ENCODE peak calls at places on chromosomes 13 and 19, in seven cellular contexts. One of them, this sample, is unnamed.

GRCh38 chr13:71828564-71828963 is 38.4 kb downstream of the DACH1 start:
- DNase-seq in naive thymus-derived CD8-positive, alpha-beta T cell: no peak
- DNase-seq in upper lobe of right lung: no peak
- DNase-seq in fibroblast of gingiva: no peak
- DNase-seq in naive thymus-derived CD4-positive, alpha-beta T cell: no peak
- DNase-seq in RKO: no peak
- DNase-seq in adipocyte: no peak
- DNase-seq in this sample: no peak

GRCh38 chr13:76663941-76664340 is 222.3 kb downstream of the KCTD12 start:
- DNase-seq in naive thymus-derived CD8-positive, alpha-beta T cell: no peak
- DNase-seq in upper lobe of right lung: no peak
- DNase-seq in fibroblast of gingiva: peak; percentile 49
- DNase-seq in naive thymus-derived CD4-positive, alpha-beta T cell: no peak
- DNase-seq in RKO: no peak
- DNase-seq in adipocyte: peak; percentile 71
- DNase-seq in this sample: no peak

GRCh38 chr13:30565658-30566057 is 52.1 kb upstream of the USPL1 start:
- DNase-seq in naive thymus-derived CD8-positive, alpha-beta T cell: no peak
- DNase-seq in upper lobe of right lung: no peak
- DNase-seq in fibroblast of gingiva: no peak
- DNase-seq in naive thymus-derived CD4-positive, alpha-beta T cell: no peak
- DNase-seq in RKO: no peak
- DNase-seq in adipocyte: no peak
- DNase-seq in this sample: no peak

GRCh38 chr13:24215007-24215633 is 54.6 kb downstream of the SPATA13 start:
- DNase-seq in naive thymus-derived CD8-positive, alpha-beta T cell: no peak
- DNase-seq in upper lobe of right lung: no peak
- DNase-seq in fibroblast of gingiva: no peak
- DNase-seq in naive thymus-derived CD4-positive, alpha-beta T cell: no peak
- DNase-seq in RKO: no peak
- DNase-seq in adipocyte: no peak
- DNase-seq in this sample: no peak

GRCh38 chr19:38846097-38846496 is 3.7 kb downstream of the HNRNPL start:
- DNase-seq in naive thymus-derived CD8-positive, alpha-beta T cell: no peak
- DNase-seq in upper lobe of right lung: no peak
- DNase-seq in fibroblast of gingiva: no peak
- DNase-seq in naive thymus-derived CD4-positive, alpha-beta T cell: no peak
- DNase-seq in RKO: no peak
- DNase-seq in adipocyte: no peak
- DNase-seq in this sample: no peak

GRCh38 chr13:72255908-72256307 is 388.9 kb upstream of the DACH1 start:
- DNase-seq in naive thymus-derived CD8-positive, alpha-beta T cell: no peak
- DNase-seq in upper lobe of right lung: no peak
- DNase-seq in fibroblast of gingiva: peak; percentile 21
- DNase-seq in naive thymus-derived CD4-positive, alpha-beta T cell: no peak
- DNase-seq in RKO: peak; percentile 73
- DNase-seq in adipocyte: peak; percentile 32
- DNase-seq in this sample: peak; percentile 49

GRCh38 chr19:51158474-51159129 is 16.5 kb downstream of the SIGLEC7 start:
- DNase-seq in naive thymus-derived CD8-positive, alpha-beta T cell: peak; percentile 70
- DNase-seq in upper lobe of right lung: no peak
- DNase-seq in fibroblast of gingiva: no peak
- DNase-seq in naive thymus-derived CD4-positive, alpha-beta T cell: peak; percentile 21
- DNase-seq in RKO: peak; percentile 24
- DNase-seq in adipocyte: peak; percentile 9
- DNase-seq in this sample: no peak

GRCh38 chr19:5534787-5535586 is 32.8 kb downstream of the TINCR start:
- DNase-seq in naive thymus-derived CD8-positive, alpha-beta T cell: no peak
- DNase-seq in upper lobe of right lung: no peak
- DNase-seq in fibroblast of gingiva: no peak
- DNase-seq in naive thymus-derived CD4-positive, alpha-beta T cell: no peak
- DNase-seq in RKO: peak; percentile 22
- DNase-seq in adipocyte: no peak
- DNase-seq in this sample: no peak

GRCh38 chr13:74629985-74630384 is 495.8 kb upstream of the KLF12 start:
- DNase-seq in naive thymus-derived CD8-positive, alpha-beta T cell: no peak
- DNase-seq in upper lobe of right lung: no peak
- DNase-seq in fibroblast of gingiva: peak; percentile 3
- DNase-seq in naive thymus-derived CD4-positive, alpha-beta T cell: no peak
- DNase-seq in RKO: no peak
- DNase-seq in adipocyte: no peak
- DNase-seq in this sample: no peak

GRCh38 chr13:69331245-69331644 is 776.4 kb upstream of the ATXN8OS start:
- DNase-seq in naive thymus-derived CD8-positive, alpha-beta T cell: no peak
- DNase-seq in upper lobe of right lung: no peak
- DNase-seq in fibroblast of gingiva: no peak
- DNase-seq in naive thymus-derived CD4-positive, alpha-beta T cell: no peak
- DNase-seq in RKO: peak; percentile 9
- DNase-seq in adipocyte: no peak
- DNase-seq in this sample: no peak

GRCh38 chr13:28423010-28423409 is 71.9 kb downstream of the FLT1 start:
- DNase-seq in naive thymus-derived CD8-positive, alpha-beta T cell: no peak
- DNase-seq in upper lobe of right lung: peak; percentile 77
- DNase-seq in fibroblast of gingiva: no peak
- DNase-seq in naive thymus-derived CD4-positive, alpha-beta T cell: no peak
- DNase-seq in RKO: no peak
- DNase-seq in adipocyte: no peak
- DNase-seq in this sample: no peak

GRCh38 chr19:42349378-42350107 is 24.1 kb downstream of the MEGF8 start:
- DNase-seq in naive thymus-derived CD8-positive, alpha-beta T cell: no peak
- DNase-seq in upper lobe of right lung: no peak
- DNase-seq in fibroblast of gingiva: no peak
- DNase-seq in naive thymus-derived CD4-positive, alpha-beta T cell: no peak
- DNase-seq in RKO: no peak
- DNase-seq in adipocyte: no peak
- DNase-seq in this sample: no peak

GRCh38 chr19:39166571-39167391 is 30.0 kb upstream of the NCCRP1 start:
- DNase-seq in naive thymus-derived CD8-positive, alpha-beta T cell: no peak
- DNase-seq in upper lobe of right lung: peak; percentile 95
- DNase-seq in fibroblast of gingiva: no peak
- DNase-seq in naive thymus-derived CD4-positive, alpha-beta T cell: no peak
- DNase-seq in RKO: no peak
- DNase-seq in adipocyte: no peak
- DNase-seq in this sample: no peak

GRCh38 chr19:40282920-40283319 is 2.2 kb downstream of the AKT2 start:
- DNase-seq in naive thymus-derived CD8-positive, alpha-beta T cell: no peak
- DNase-seq in upper lobe of right lung: no peak
- DNase-seq in fibroblast of gingiva: peak; percentile 52
- DNase-seq in naive thymus-derived CD4-positive, alpha-beta T cell: no peak
- DNase-seq in RKO: no peak
- DNase-seq in adipocyte: peak; percentile 45
- DNase-seq in this sample: no peak

GRCh38 chr13:99421758-99422555 is 79.3 kb upstream of the TM9SF2 start:
- DNase-seq in naive thymus-derived CD8-positive, alpha-beta T cell: no peak
- DNase-seq in upper lobe of right lung: peak; percentile 30
- DNase-seq in fibroblast of gingiva: no peak
- DNase-seq in naive thymus-derived CD4-positive, alpha-beta T cell: no peak
- DNase-seq in RKO: no peak
- DNase-seq in adipocyte: no peak
- DNase-seq in this sample: no peak

GRCh38 chr13:44932850-44933251 is 56.4 kb downstream of the NUFIP1 start:
- DNase-seq in naive thymus-derived CD8-positive, alpha-beta T cell: no peak
- DNase-seq in upper lobe of right lung: no peak
- DNase-seq in fibroblast of gingiva: no peak
- DNase-seq in naive thymus-derived CD4-positive, alpha-beta T cell: no peak
- DNase-seq in RKO: no peak
- DNase-seq in adipocyte: no peak
- DNase-seq in this sample: no peak

GRCh38 chr13:48318714-48319457 is 15.3 kb downstream of the RB1 start:
- DNase-seq in naive thymus-derived CD8-positive, alpha-beta T cell: peak; percentile 9
- DNase-seq in upper lobe of right lung: peak; percentile 71
- DNase-seq in fibroblast of gingiva: no peak
- DNase-seq in naive thymus-derived CD4-positive, alpha-beta T cell: no peak
- DNase-seq in RKO: no peak
- DNase-seq in adipocyte: no peak
- DNase-seq in this sample: no peak

GRCh38 chr19:46426035-46426505 is 2.7 kb downstream of the PNMA8C start:
- DNase-seq in naive thymus-derived CD8-positive, alpha-beta T cell: no peak
- DNase-seq in upper lobe of right lung: no peak
- DNase-seq in fibroblast of gingiva: no peak
- DNase-seq in naive thymus-derived CD4-positive, alpha-beta T cell: no peak
- DNase-seq in RKO: no peak
- DNase-seq in adipocyte: no peak
- DNase-seq in this sample: no peak

GRCh38 chr13:32878172-32878571 is 138.1 kb upstream of the KL start:
- DNase-seq in naive thymus-derived CD8-positive, alpha-beta T cell: no peak
- DNase-seq in upper lobe of right lung: no peak
- DNase-seq in fibroblast of gingiva: no peak
- DNase-seq in naive thymus-derived CD4-positive, alpha-beta T cell: no peak
- DNase-seq in RKO: peak; percentile 22
- DNase-seq in adipocyte: no peak
- DNase-seq in this sample: no peak

GRCh38 chr19:15432018-15432494 is 13.3 kb upstream of the AKAP8L start:
- DNase-seq in naive thymus-derived CD8-positive, alpha-beta T cell: no peak
- DNase-seq in upper lobe of right lung: no peak
- DNase-seq in fibroblast of gingiva: no peak
- DNase-seq in naive thymus-derived CD4-positive, alpha-beta T cell: no peak
- DNase-seq in RKO: no peak
- DNase-seq in adipocyte: peak; percentile 49
- DNase-seq in this sample: no peak

GRCh38 chr19:19520989-19521388 is 5.0 kb downstream of the NDUFA13 start:
- DNase-seq in naive thymus-derived CD8-positive, alpha-beta T cell: no peak
- DNase-seq in upper lobe of right lung: no peak
- DNase-seq in fibroblast of gingiva: no peak
- DNase-seq in naive thymus-derived CD4-positive, alpha-beta T cell: no peak
- DNase-seq in RKO: no peak
- DNase-seq in adipocyte: no peak
- DNase-seq in this sample: no peak

GRCh38 chr13:21684576-21684975 is 13.7 kb downstream of the FGF9 start:
- DNase-seq in naive thymus-derived CD8-positive, alpha-beta T cell: no peak
- DNase-seq in upper lobe of right lung: no peak
- DNase-seq in fibroblast of gingiva: no peak
- DNase-seq in naive thymus-derived CD4-positive, alpha-beta T cell: no peak
- DNase-seq in RKO: no peak
- DNase-seq in adipocyte: no peak
- DNase-seq in this sample: no peak

GRCh38 chr19:8491574-8491973 is 10.9 kb downstream of the PRAM1 start:
- DNase-seq in naive thymus-derived CD8-positive, alpha-beta T cell: no peak
- DNase-seq in upper lobe of right lung: no peak
- DNase-seq in fibroblast of gingiva: no peak
- DNase-seq in naive thymus-derived CD4-positive, alpha-beta T cell: no peak
- DNase-seq in RKO: peak; percentile 41
- DNase-seq in adipocyte: no peak
- DNase-seq in this sample: no peak

GRCh38 chr19:28793391-28794168 is 419.4 kb downstream of the UQCRFS1 start:
- DNase-seq in naive thymus-derived CD8-positive, alpha-beta T cell: no peak
- DNase-seq in upper lobe of right lung: no peak
- DNase-seq in fibroblast of gingiva: no peak
- DNase-seq in naive thymus-derived CD4-positive, alpha-beta T cell: no peak
- DNase-seq in RKO: no peak
- DNase-seq in adipocyte: no peak
- DNase-seq in this sample: no peak

GRCh38 chr13:73273737-73274136 is 214.9 kb downstream of the KLF5 start:
- DNase-seq in naive thymus-derived CD8-positive, alpha-beta T cell: no peak
- DNase-seq in upper lobe of right lung: no peak
- DNase-seq in fibroblast of gingiva: peak; percentile 31
- DNase-seq in naive thymus-derived CD4-positive, alpha-beta T cell: no peak
- DNase-seq in RKO: no peak
- DNase-seq in adipocyte: peak; percentile 75
- DNase-seq in this sample: no peak

GRCh38 chr13:52652980-52653303 is 306 bp downstream of the SUGT1 start:
- DNase-seq in naive thymus-derived CD8-positive, alpha-beta T cell: no peak
- DNase-seq in upper lobe of right lung: no peak
- DNase-seq in fibroblast of gingiva: no peak
- DNase-seq in naive thymus-derived CD4-positive, alpha-beta T cell: no peak
- DNase-seq in RKO: no peak
- DNase-seq in adipocyte: no peak
- DNase-seq in this sample: no peak

GRCh38 chr19:30450101-30450500 is 77.9 kb downstream of the ZNF536 start:
- DNase-seq in naive thymus-derived CD8-positive, alpha-beta T cell: no peak
- DNase-seq in upper lobe of right lung: no peak
- DNase-seq in fibroblast of gingiva: no peak
- DNase-seq in naive thymus-derived CD4-positive, alpha-beta T cell: no peak
- DNase-seq in RKO: no peak
- DNase-seq in adipocyte: no peak
- DNase-seq in this sample: no peak

GRCh38 chr19:38394488-38394887 is 6.0 kb downstream of the SPRED3 start:
- DNase-seq in naive thymus-derived CD8-positive, alpha-beta T cell: peak; percentile 54
- DNase-seq in upper lobe of right lung: no peak
- DNase-seq in fibroblast of gingiva: no peak
- DNase-seq in naive thymus-derived CD4-positive, alpha-beta T cell: peak; percentile 66
- DNase-seq in RKO: no peak
- DNase-seq in adipocyte: no peak
- DNase-seq in this sample: no peak

GRCh38 chr13:50916701-50917184 is 7.2 kb downstream of the RNASEH2B start:
- DNase-seq in naive thymus-derived CD8-positive, alpha-beta T cell: no peak
- DNase-seq in upper lobe of right lung: no peak
- DNase-seq in fibroblast of gingiva: no peak
- DNase-seq in naive thymus-derived CD4-positive, alpha-beta T cell: no peak
- DNase-seq in RKO: no peak
- DNase-seq in adipocyte: no peak
- DNase-seq in this sample: no peak

GRCh38 chr19:35231956-35232746 is 3.6 kb upstream of the FAM187B start:
- DNase-seq in naive thymus-derived CD8-positive, alpha-beta T cell: no peak
- DNase-seq in upper lobe of right lung: peak; percentile 46
- DNase-seq in fibroblast of gingiva: no peak
- DNase-seq in naive thymus-derived CD4-positive, alpha-beta T cell: no peak
- DNase-seq in RKO: no peak
- DNase-seq in adipocyte: no peak
- DNase-seq in this sample: no peak

GRCh38 chr13:57629821-57630235 is 1.7 kb upstream of the PCDH17 start:
- DNase-seq in naive thymus-derived CD8-positive, alpha-beta T cell: peak; percentile 8
- DNase-seq in upper lobe of right lung: peak; percentile 80
- DNase-seq in fibroblast of gingiva: peak; percentile 40
- DNase-seq in naive thymus-derived CD4-positive, alpha-beta T cell: peak; percentile 13
- DNase-seq in RKO: no peak
- DNase-seq in adipocyte: peak; percentile 66
- DNase-seq in this sample: no peak

GRCh38 chr19:13741893-13742292 is 22.4 kb upstream of the MRI1 start:
- DNase-seq in naive thymus-derived CD8-positive, alpha-beta T cell: no peak
- DNase-seq in upper lobe of right lung: no peak
- DNase-seq in fibroblast of gingiva: no peak
- DNase-seq in naive thymus-derived CD4-positive, alpha-beta T cell: no peak
- DNase-seq in RKO: no peak
- DNase-seq in adipocyte: no peak
- DNase-seq in this sample: no peak

GRCh38 chr19:3593156-3593555 is 7.9 kb downstream of the GIPC3 start:
- DNase-seq in naive thymus-derived CD8-positive, alpha-beta T cell: no peak
- DNase-seq in upper lobe of right lung: no peak
- DNase-seq in fibroblast of gingiva: no peak
- DNase-seq in naive thymus-derived CD4-positive, alpha-beta T cell: no peak
- DNase-seq in RKO: no peak
- DNase-seq in adipocyte: no peak
- DNase-seq in this sample: no peak

GRCh38 chr19:3404324-3405260 is 38.2 kb downstream of the NFIC start:
- DNase-seq in naive thymus-derived CD8-positive, alpha-beta T cell: no peak
- DNase-seq in upper lobe of right lung: peak; percentile 91
- DNase-seq in fibroblast of gingiva: peak; percentile 96
- DNase-seq in naive thymus-derived CD4-positive, alpha-beta T cell: no peak
- DNase-seq in RKO: no peak
- DNase-seq in adipocyte: peak; percentile 69
- DNase-seq in this sample: no peak

GRCh38 chr13:97226788-97227627 is 4.9 kb downstream of the MBNL2 start:
- DNase-seq in naive thymus-derived CD8-positive, alpha-beta T cell: no peak
- DNase-seq in upper lobe of right lung: no peak
- DNase-seq in fibroblast of gingiva: peak; percentile 19
- DNase-seq in naive thymus-derived CD4-positive, alpha-beta T cell: peak; percentile 63
- DNase-seq in RKO: no peak
- DNase-seq in adipocyte: no peak
- DNase-seq in this sample: no peak

GRCh38 chr19:50252111-50252886 is 48.9 kb downstream of the MYH14 start:
- DNase-seq in naive thymus-derived CD8-positive, alpha-beta T cell: no peak
- DNase-seq in upper lobe of right lung: no peak
- DNase-seq in fibroblast of gingiva: no peak
- DNase-seq in naive thymus-derived CD4-positive, alpha-beta T cell: no peak
- DNase-seq in RKO: peak; percentile 31
- DNase-seq in adipocyte: peak; percentile 11
- DNase-seq in this sample: peak; percentile 7